ENCODE peak calls at places on chromosomes 5 and 9, in eight cellular contexts. One of them, this sample, is unnamed.

GRCh38 chr5:123700624-123701023 is 188.6 kb downstream of the CSNK1G3 start:
- DNase-seq in effector memory CD4-positive, alpha-beta T cell: no peak
- DNase-seq in RPMI7951: peak; percentile 94
- DNase-seq in foreskin fibroblast: peak; percentile 89
- DNase-seq in activated CD8-positive, alpha-beta memory T cell treated with anti-CD3 and anti-CD28 coated beads for 48 hours: no peak
- DNase-seq in activated naive CD4-positive, alpha-beta T cell: no peak
- DNase-seq in stromal cell of bone marrow: peak; percentile 96
- DNase-seq in NCI-H774: no peak
- DNase-seq in this sample: peak; percentile 19

GRCh38 chr5:78985407-78986223 is 505 bp upstream of the ARSB start:
- DNase-seq in activated naive CD4-positive, alpha-beta T cell: no peak
- DNase-seq in RPMI7951: peak; percentile 81
- DNase-seq in foreskin fibroblast: peak; percentile 74
- DNase-seq in effector memory CD4-positive, alpha-beta T cell: peak; percentile 8
- DNase-seq in NCI-H774: peak; percentile 43
- DNase-seq in activated CD8-positive, alpha-beta memory T cell treated with anti-CD3 and anti-CD28 coated beads for 48 hours: peak; percentile 29
- DNase-seq in stromal cell of bone marrow: no peak
- DNase-seq in this sample: peak; percentile 60

GRCh38 chr5:5421961-5422818 is at the start of gene ICE1:
- DNase-seq in stromal cell of bone marrow: peak; percentile 94
- DNase-seq in activated naive CD4-positive, alpha-beta T cell: peak; percentile 90
- DNase-seq in NCI-H774: peak; percentile 98
- DNase-seq in activated CD8-positive, alpha-beta memory T cell treated with anti-CD3 and anti-CD28 coated beads for 48 hours: peak; percentile 84
- DNase-seq in effector memory CD4-positive, alpha-beta T cell: peak; percentile 95
- DNase-seq in foreskin fibroblast: peak; percentile 99
- DNase-seq in RPMI7951: peak; percentile 97
- DNase-seq in this sample: peak; percentile 98

GRCh38 chr9:121598167-121599000 is 53.0 kb upstream of the DAB2IP start:
- DNase-seq in effector memory CD4-positive, alpha-beta T cell: no peak
- DNase-seq in activated naive CD4-positive, alpha-beta T cell: no peak
- DNase-seq in foreskin fibroblast: peak; percentile 92
- DNase-seq in RPMI7951: no peak
- DNase-seq in stromal cell of bone marrow: peak; percentile 20
- DNase-seq in NCI-H774: no peak
- DNase-seq in activated CD8-positive, alpha-beta memory T cell treated with anti-CD3 and anti-CD28 coated beads for 48 hours: no peak
- DNase-seq in this sample: no peak

GRCh38 chr9:79346350-79347020 is 225.3 kb upstream of the TLE4 start:
- DNase-seq in stromal cell of bone marrow: no peak
- DNase-seq in effector memory CD4-positive, alpha-beta T cell: no peak
- DNase-seq in activated CD8-positive, alpha-beta memory T cell treated with anti-CD3 and anti-CD28 coated beads for 48 hours: no peak
- DNase-seq in foreskin fibroblast: no peak
- DNase-seq in activated naive CD4-positive, alpha-beta T cell: no peak
- DNase-seq in NCI-H774: no peak
- DNase-seq in RPMI7951: no peak
- DNase-seq in this sample: no peak

GRCh38 chr9:16873131-16873787 is 2.8 kb upstream of the BNC2 start:
- DNase-seq in effector memory CD4-positive, alpha-beta T cell: no peak
- DNase-seq in RPMI7951: no peak
- DNase-seq in activated naive CD4-positive, alpha-beta T cell: no peak
- DNase-seq in activated CD8-positive, alpha-beta memory T cell treated with anti-CD3 and anti-CD28 coated beads for 48 hours: no peak
- DNase-seq in foreskin fibroblast: peak; percentile 77
- DNase-seq in NCI-H774: no peak
- DNase-seq in stromal cell of bone marrow: no peak
- DNase-seq in this sample: no peak

GRCh38 chr9:81823672-81824554 is 104.3 kb upstream of the SPATA31D4 start:
- DNase-seq in activated CD8-positive, alpha-beta memory T cell treated with anti-CD3 and anti-CD28 coated beads for 48 hours: no peak
- DNase-seq in stromal cell of bone marrow: no peak
- DNase-seq in foreskin fibroblast: peak; percentile 36
- DNase-seq in activated naive CD4-positive, alpha-beta T cell: no peak
- DNase-seq in RPMI7951: no peak
- DNase-seq in effector memory CD4-positive, alpha-beta T cell: no peak
- DNase-seq in NCI-H774: no peak
- DNase-seq in this sample: no peak

GRCh38 chr9:70589571-70590263 is 175.3 kb upstream of the KLF9 start:
- DNase-seq in NCI-H774: no peak
- DNase-seq in stromal cell of bone marrow: peak; percentile 95
- DNase-seq in activated naive CD4-positive, alpha-beta T cell: no peak
- DNase-seq in RPMI7951: peak; percentile 66
- DNase-seq in effector memory CD4-positive, alpha-beta T cell: no peak
- DNase-seq in activated CD8-positive, alpha-beta memory T cell treated with anti-CD3 and anti-CD28 coated beads for 48 hours: no peak
- DNase-seq in foreskin fibroblast: peak; percentile 84
- DNase-seq in this sample: no peak

GRCh38 chr5:139711067-139711851 is 63.1 kb downstream of the CXXC5 start:
- DNase-seq in activated CD8-positive, alpha-beta memory T cell treated with anti-CD3 and anti-CD28 coated beads for 48 hours: peak; percentile 25
- DNase-seq in stromal cell of bone marrow: no peak
- DNase-seq in RPMI7951: peak; percentile 35
- DNase-seq in NCI-H774: no peak
- DNase-seq in effector memory CD4-positive, alpha-beta T cell: peak; percentile 35
- DNase-seq in foreskin fibroblast: peak; percentile 66
- DNase-seq in activated naive CD4-positive, alpha-beta T cell: peak; percentile 24
- DNase-seq in this sample: no peak

GRCh38 chr5:10036136-10036535 is 213.6 kb downstream of the ATPSCKMT start:
- DNase-seq in RPMI7951: peak; percentile 31
- DNase-seq in activated CD8-positive, alpha-beta memory T cell treated with anti-CD3 and anti-CD28 coated beads for 48 hours: no peak
- DNase-seq in effector memory CD4-positive, alpha-beta T cell: no peak
- DNase-seq in stromal cell of bone marrow: peak; percentile 6
- DNase-seq in foreskin fibroblast: peak; percentile 75
- DNase-seq in NCI-H774: no peak
- DNase-seq in activated naive CD4-positive, alpha-beta T cell: no peak
- DNase-seq in this sample: no peak

GRCh38 chr9:122904466-122904822 is 715 bp downstream of the RC3H2 start:
- DNase-seq in NCI-H774: peak; percentile 48
- DNase-seq in RPMI7951: peak; percentile 57
- DNase-seq in stromal cell of bone marrow: no peak
- DNase-seq in foreskin fibroblast: peak; percentile 65
- DNase-seq in effector memory CD4-positive, alpha-beta T cell: no peak
- DNase-seq in activated naive CD4-positive, alpha-beta T cell: no peak
- DNase-seq in activated CD8-positive, alpha-beta memory T cell treated with anti-CD3 and anti-CD28 coated beads for 48 hours: peak; percentile 17
- DNase-seq in this sample: peak; percentile 12

GRCh38 chr5:368162-369084 is 46.9 kb downstream of the AHRR start:
- DNase-seq in effector memory CD4-positive, alpha-beta T cell: no peak
- DNase-seq in stromal cell of bone marrow: peak; percentile 70
- DNase-seq in foreskin fibroblast: peak; percentile 98
- DNase-seq in NCI-H774: no peak
- DNase-seq in activated CD8-positive, alpha-beta memory T cell treated with anti-CD3 and anti-CD28 coated beads for 48 hours: no peak
- DNase-seq in activated naive CD4-positive, alpha-beta T cell: no peak
- DNase-seq in RPMI7951: peak; percentile 99
- DNase-seq in this sample: no peak

GRCh38 chr5:82509726-82510125 is 231.6 kb upstream of the RPS23 start:
- DNase-seq in stromal cell of bone marrow: no peak
- DNase-seq in activated CD8-positive, alpha-beta memory T cell treated with anti-CD3 and anti-CD28 coated beads for 48 hours: no peak
- DNase-seq in NCI-H774: no peak
- DNase-seq in RPMI7951: no peak
- DNase-seq in foreskin fibroblast: no peak
- DNase-seq in activated naive CD4-positive, alpha-beta T cell: no peak
- DNase-seq in effector memory CD4-positive, alpha-beta T cell: no peak
- DNase-seq in this sample: no peak

GRCh38 chr9:131739988-131740648 is at the start of gene RAPGEF1:
- DNase-seq in stromal cell of bone marrow: no peak
- DNase-seq in activated CD8-positive, alpha-beta memory T cell treated with anti-CD3 and anti-CD28 coated beads for 48 hours: peak; percentile 86
- DNase-seq in foreskin fibroblast: peak; percentile 68
- DNase-seq in activated naive CD4-positive, alpha-beta T cell: peak; percentile 80
- DNase-seq in NCI-H774: peak; percentile 49
- DNase-seq in effector memory CD4-positive, alpha-beta T cell: peak; percentile 75
- DNase-seq in RPMI7951: peak; percentile 32
- DNase-seq in this sample: peak; percentile 56

GRCh38 chr9:84266087-84266561 is 74.4 kb downstream of the SLC28A3 start:
- DNase-seq in RPMI7951: no peak
- DNase-seq in effector memory CD4-positive, alpha-beta T cell: no peak
- DNase-seq in activated CD8-positive, alpha-beta memory T cell treated with anti-CD3 and anti-CD28 coated beads for 48 hours: no peak
- DNase-seq in NCI-H774: peak; percentile 62
- DNase-seq in foreskin fibroblast: no peak
- DNase-seq in activated naive CD4-positive, alpha-beta T cell: no peak
- DNase-seq in stromal cell of bone marrow: no peak
- DNase-seq in this sample: peak; percentile 84

GRCh38 chr9:132729235-132729890 is 59.1 kb downstream of the GTF3C4 start:
- DNase-seq in RPMI7951: no peak
- DNase-seq in activated naive CD4-positive, alpha-beta T cell: no peak
- DNase-seq in activated CD8-positive, alpha-beta memory T cell treated with anti-CD3 and anti-CD28 coated beads for 48 hours: no peak
- DNase-seq in stromal cell of bone marrow: no peak
- DNase-seq in foreskin fibroblast: no peak
- DNase-seq in NCI-H774: no peak
- DNase-seq in effector memory CD4-positive, alpha-beta T cell: no peak
- DNase-seq in this sample: no peak

GRCh38 chr5:16596541-16596940 is 20.3 kb downstream of the RETREG1 start:
- DNase-seq in activated naive CD4-positive, alpha-beta T cell: no peak
- DNase-seq in RPMI7951: peak; percentile 83
- DNase-seq in stromal cell of bone marrow: peak; percentile 54
- DNase-seq in NCI-H774: no peak
- DNase-seq in foreskin fibroblast: peak; percentile 39
- DNase-seq in activated CD8-positive, alpha-beta memory T cell treated with anti-CD3 and anti-CD28 coated beads for 48 hours: no peak
- DNase-seq in effector memory CD4-positive, alpha-beta T cell: no peak
- DNase-seq in this sample: no peak

GRCh38 chr9:4382722-4383317 is 83.0 kb upstream of the GLIS3 start:
- DNase-seq in activated CD8-positive, alpha-beta memory T cell treated with anti-CD3 and anti-CD28 coated beads for 48 hours: no peak
- DNase-seq in stromal cell of bone marrow: peak; percentile 13
- DNase-seq in activated naive CD4-positive, alpha-beta T cell: no peak
- DNase-seq in RPMI7951: peak; percentile 14
- DNase-seq in effector memory CD4-positive, alpha-beta T cell: no peak
- DNase-seq in foreskin fibroblast: peak; percentile 58
- DNase-seq in NCI-H774: peak; percentile 31
- DNase-seq in this sample: no peak

GRCh38 chr5:108382784-108383358 is 973 bp upstream of the FBXL17 start:
- DNase-seq in activated naive CD4-positive, alpha-beta T cell: no peak
- DNase-seq in effector memory CD4-positive, alpha-beta T cell: no peak
- DNase-seq in NCI-H774: no peak
- DNase-seq in foreskin fibroblast: no peak
- DNase-seq in RPMI7951: no peak
- DNase-seq in stromal cell of bone marrow: no peak
- DNase-seq in activated CD8-positive, alpha-beta memory T cell treated with anti-CD3 and anti-CD28 coated beads for 48 hours: no peak
- DNase-seq in this sample: peak; percentile 31

GRCh38 chr9:81410201-81410600 is 279.1 kb downstream of the TLE1 start:
- DNase-seq in foreskin fibroblast: peak; percentile 84
- DNase-seq in effector memory CD4-positive, alpha-beta T cell: no peak
- DNase-seq in activated CD8-positive, alpha-beta memory T cell treated with anti-CD3 and anti-CD28 coated beads for 48 hours: no peak
- DNase-seq in NCI-H774: no peak
- DNase-seq in activated naive CD4-positive, alpha-beta T cell: no peak
- DNase-seq in RPMI7951: peak; percentile 87
- DNase-seq in stromal cell of bone marrow: peak; percentile 74
- DNase-seq in this sample: no peak

GRCh38 chr5:124745367-124746251 is 830 bp downstream of the ZNF608 start:
- DNase-seq in foreskin fibroblast: peak; percentile 58
- DNase-seq in activated naive CD4-positive, alpha-beta T cell: no peak
- DNase-seq in NCI-H774: no peak
- DNase-seq in RPMI7951: peak; percentile 42
- DNase-seq in effector memory CD4-positive, alpha-beta T cell: no peak
- DNase-seq in activated CD8-positive, alpha-beta memory T cell treated with anti-CD3 and anti-CD28 coated beads for 48 hours: no peak
- DNase-seq in stromal cell of bone marrow: no peak
- DNase-seq in this sample: no peak

GRCh38 chr5:107949688-107950341 is 279.1 kb upstream of the EFNA5 start:
- DNase-seq in RPMI7951: no peak
- DNase-seq in NCI-H774: no peak
- DNase-seq in stromal cell of bone marrow: no peak
- DNase-seq in activated naive CD4-positive, alpha-beta T cell: no peak
- DNase-seq in activated CD8-positive, alpha-beta memory T cell treated with anti-CD3 and anti-CD28 coated beads for 48 hours: no peak
- DNase-seq in foreskin fibroblast: no peak
- DNase-seq in effector memory CD4-positive, alpha-beta T cell: no peak
- DNase-seq in this sample: no peak

GRCh38 chr5:35674049-35674448 is 56.4 kb downstream of the SPEF2 start:
- DNase-seq in foreskin fibroblast: no peak
- DNase-seq in effector memory CD4-positive, alpha-beta T cell: no peak
- DNase-seq in activated naive CD4-positive, alpha-beta T cell: no peak
- DNase-seq in RPMI7951: no peak
- DNase-seq in stromal cell of bone marrow: no peak
- DNase-seq in NCI-H774: no peak
- DNase-seq in activated CD8-positive, alpha-beta memory T cell treated with anti-CD3 and anti-CD28 coated beads for 48 hours: no peak
- DNase-seq in this sample: no peak

GRCh38 chr9:137710751-137711150 is 91.9 kb downstream of the EHMT1 start:
- DNase-seq in effector memory CD4-positive, alpha-beta T cell: no peak
- DNase-seq in NCI-H774: no peak
- DNase-seq in foreskin fibroblast: no peak
- DNase-seq in activated CD8-positive, alpha-beta memory T cell treated with anti-CD3 and anti-CD28 coated beads for 48 hours: no peak
- DNase-seq in activated naive CD4-positive, alpha-beta T cell: no peak
- DNase-seq in stromal cell of bone marrow: no peak
- DNase-seq in RPMI7951: no peak
- DNase-seq in this sample: no peak

GRCh38 chr5:142428773-142429473 is 104.1 kb upstream of the SPRY4 start:
- DNase-seq in stromal cell of bone marrow: no peak
- DNase-seq in RPMI7951: no peak
- DNase-seq in NCI-H774: no peak
- DNase-seq in activated naive CD4-positive, alpha-beta T cell: no peak
- DNase-seq in effector memory CD4-positive, alpha-beta T cell: no peak
- DNase-seq in activated CD8-positive, alpha-beta memory T cell treated with anti-CD3 and anti-CD28 coated beads for 48 hours: no peak
- DNase-seq in foreskin fibroblast: no peak
- DNase-seq in this sample: no peak

GRCh38 chr9:2787065-2787464 is 56.8 kb downstream of the PUM3 start:
- DNase-seq in RPMI7951: peak; percentile 7
- DNase-seq in stromal cell of bone marrow: no peak
- DNase-seq in effector memory CD4-positive, alpha-beta T cell: no peak
- DNase-seq in NCI-H774: no peak
- DNase-seq in activated CD8-positive, alpha-beta memory T cell treated with anti-CD3 and anti-CD28 coated beads for 48 hours: no peak
- DNase-seq in foreskin fibroblast: peak; percentile 76
- DNase-seq in activated naive CD4-positive, alpha-beta T cell: no peak
- DNase-seq in this sample: no peak

This sample was measured in NCI-H2029.